ENCODE peak calls at places on chromosomes 7 and 10, in nine cellular contexts. U, H, D, K, T, F, Y, V and Z are unnamed samples.

GRCh38 chr10:7389844-7390243 is 21.0 kb downstream of the SFMBT2 start:
- DNase-seq in U (no peak), H (no peak), D (no peak), K (no peak), T (no peak), F (no peak), Y (no peak), V (no peak), Z (no peak)

GRCh38 chr7:138768251-138768650 is 29.5 kb upstream of the TMEM213 start:
- DNase-seq in U (no peak), H (no peak), D (no peak), K (no peak), T (no peak), F (no peak), Y (no peak), V (no peak), Z (no peak)

GRCh38 chr10:102624751-102625330 is 19.4 kb upstream of the TRIM8 start:
- DNase-seq in U (peak), H (no peak), D (no peak), K (no peak), T (no peak), F (peak), Y (no peak), V (peak), Z (peak)

GRCh38 chr10:475709-476457 is 213.6 kb downstream of the DIP2C start:
- DNase-seq in U (no peak), H (no peak), D (no peak), K (no peak), T (no peak), F (no peak), Y (no peak), V (no peak), Z (no peak)

GRCh38 chr7:117790731-117791130 is 82.5 kb downstream of the CTTNBP2 start:
- DNase-seq in U (no peak), H (no peak), D (no peak), K (no peak), T (no peak), F (no peak), Y (no peak), V (no peak), Z (no peak)

GRCh38 chr7:82319674-82320118 is 123.9 kb downstream of the CACNA2D1 start:
- DNase-seq in U (peak), H (no peak), D (no peak), K (peak), T (peak), F (peak), Y (peak), V (no peak), Z (peak)

GRCh38 chr7:75595766-75596165 is 103.6 kb downstream of the SPDYE5 start:
- DNase-seq in U (no peak), H (no peak), D (no peak), K (no peak), T (no peak), F (no peak), Y (no peak), V (no peak), Z (no peak)

GRCh38 chr7:14850039-14850438 is 52.5 kb downstream of the DGKB start:
- DNase-seq in U (no peak), H (no peak), D (no peak), K (no peak), T (no peak), F (peak), Y (no peak), V (no peak), Z (peak)

GRCh38 chr10:5314866-5315265 is 49.9 kb upstream of the UCN3 start:
- DNase-seq in U (no peak), H (no peak), D (no peak), K (no peak), T (no peak), F (no peak), Y (no peak), V (no peak), Z (no peak)

GRCh38 chr10:488933-489215 is 200.6 kb downstream of the DIP2C start:
- DNase-seq in U (no peak), H (no peak), D (no peak), K (no peak), T (no peak), F (no peak), Y (no peak), V (peak), Z (no peak)

GRCh38 chr10:18397886-18398285 is 253.5 kb downstream of the NSUN6 start:
- DNase-seq in U (no peak), H (no peak), D (no peak), K (no peak), T (no peak), F (no peak), Y (no peak), V (no peak), Z (no peak)

GRCh38 chr10:86265877-86266259 is 100.7 kb downstream of the GRID1 start:
- DNase-seq in U (no peak), H (no peak), D (no peak), K (no peak), T (peak), F (no peak), Y (no peak), V (peak), Z (no peak)

GRCh38 chr7:21960922-21961321 is 15.2 kb upstream of the CDCA7L start:
- DNase-seq in U (no peak), H (no peak), D (no peak), K (no peak), T (no peak), F (peak), Y (peak), V (no peak), Z (peak)

GRCh38 chr7:25894002-25894901 is 257.7 kb upstream of the NFE2L3 start:
- DNase-seq in U (no peak), H (peak), D (peak), K (no peak), T (peak), F (no peak), Y (no peak), V (no peak), Z (no peak)

GRCh38 chr7:84204655-84205054 is 10.1 kb upstream of the SEMA3A start:
- DNase-seq in U (no peak), H (no peak), D (no peak), K (no peak), T (no peak), F (no peak), Y (peak), V (no peak), Z (peak)

GRCh38 chr7:142717453-142717852 is 31.8 kb upstream of the PRSS1 start:
- DNase-seq in U (no peak), H (no peak), D (peak), K (no peak), T (peak), F (no peak), Y (no peak), V (peak), Z (no peak)

GRCh38 chr10:75877877-75878276 is 446.5 kb downstream of the LRMDA start:
- DNase-seq in U (no peak), H (no peak), D (no peak), K (no peak), T (no peak), F (no peak), Y (no peak), V (no peak), Z (no peak)

GRCh38 chr10:69214666-69215131 is 5.4 kb upstream of the HKDC1 start:
- DNase-seq in U (no peak), H (no peak), D (no peak), K (no peak), T (no peak), F (no peak), Y (no peak), V (no peak), Z (no peak)

GRCh38 chr10:20970044-20970443 is 72.9 kb upstream of the NEBL start:
- DNase-seq in U (no peak), H (no peak), D (peak), K (no peak), T (no peak), F (peak), Y (peak), V (no peak), Z (peak)

GRCh38 chr10:48439581-48440041 is 133.1 kb downstream of the MAPK8 start:
- DNase-seq in U (no peak), H (no peak), D (no peak), K (no peak), T (peak), F (peak), Y (peak), V (peak), Z (peak)

GRCh38 chr10:93468532-93469213 is 13.5 kb downstream of the MYOF start:
- DNase-seq in U (no peak), H (no peak), D (no peak), K (no peak), T (no peak), F (peak), Y (peak), V (no peak), Z (peak)

GRCh38 chr10:123561145-123561448 is 105.1 kb upstream of the GPR26 start:
- DNase-seq in U (no peak), H (no peak), D (no peak), K (no peak), T (no peak), F (no peak), Y (no peak), V (no peak), Z (no peak)

GRCh38 chr10:92567952-92568600 is 5.8 kb downstream of the IDE start:
- DNase-seq in U (no peak), H (peak), D (no peak), K (no peak), T (no peak), F (peak), Y (peak), V (no peak), Z (peak)

GRCh38 chr10:77586719-77587423 is 50.7 kb downstream of the KCNMA1 start:
- DNase-seq in U (no peak), H (no peak), D (no peak), K (no peak), T (peak), F (peak), Y (peak), V (peak), Z (peak)
- TF ChIP-seq CTCF in U (no peak), H (no peak), D (no peak), K (no peak), T (no peak), F (no peak), Y (no peak), V (no peak), Z (peak)

DNA sequence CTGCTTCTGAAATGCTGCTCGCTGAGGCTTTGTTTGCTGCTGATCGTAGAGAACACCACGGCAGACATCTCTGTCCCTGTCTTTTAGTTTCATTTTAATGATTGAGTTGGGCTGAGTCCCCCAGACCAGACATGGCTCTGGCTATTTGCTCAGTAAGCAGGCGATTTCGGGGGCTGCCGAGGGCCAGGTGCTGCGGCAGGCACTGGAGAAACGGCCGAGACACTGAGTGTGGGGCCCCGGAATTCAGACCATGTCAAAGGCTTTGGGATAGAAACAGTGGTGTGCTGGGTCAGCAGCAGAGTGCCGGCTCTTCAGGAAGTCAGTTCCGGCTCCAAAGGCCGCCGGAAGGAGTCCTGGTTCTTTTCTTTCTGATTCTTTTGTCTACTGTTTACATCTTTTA is 5.0 kb downstream of the LRRC27 start:
- DNase-seq in U (no peak), H (no peak), D (peak), K (no peak), T (peak), F (no peak), Y (no peak), V (peak), Z (no peak)
- H3K4me3 ChIP-seq in U (peak), H (peak), D (peak), K (peak), T (peak), F (no peak), Y (no peak), V (peak), Z (peak)

GRCh38 chr10:32189400-32190084 is 133.3 kb upstream of the KIF5B start:
- DNase-seq in U (no peak), H (no peak), D (no peak), K (no peak), T (no peak), F (peak), Y (peak), V (no peak), Z (peak)
- TF ChIP-seq CTCF in U (peak), H (no peak), D (no peak), K (no peak), T (no peak), F (peak), Y (peak), V (peak), Z (peak)

GRCh38 chr7:141562036-141562435 is 10.8 kb downstream of the AGK start:
- DNase-seq in U (no peak), H (no peak), D (no peak), K (no peak), T (no peak), F (no peak), Y (no peak), V (no peak), Z (no peak)

GRCh38 chr7:141551773-141552162 is 558 bp downstream of the AGK start:
- DNase-seq in U (no peak), H (no peak), D (peak), K (no peak), T (no peak), F (peak), Y (no peak), V (no peak), Z (no peak)

GRCh38 chr7:141562543-141562942 is 11.3 kb downstream of the AGK start:
- DNase-seq in U (peak), H (no peak), D (no peak), K (no peak), T (no peak), F (no peak), Y (no peak), V (no peak), Z (no peak)

GRCh38 chr7:141558544-141559183 is 7.5 kb downstream of the AGK start:
- DNase-seq in U (no peak), H (peak), D (no peak), K (no peak), T (no peak), F (peak), Y (peak), V (no peak), Z (peak)

GRCh38 chr7:141557360-141557759 is 6.2 kb downstream of the AGK start:
- DNase-seq in U (no peak), H (no peak), D (no peak), K (no peak), T (no peak), F (no peak), Y (no peak), V (no peak), Z (no peak)
- H3K4me3 ChIP-seq in U (no peak), H (no peak), D (no peak), K (no peak), T (no peak), F (no peak), Y (no peak), V (no peak), Z (no peak)

GRCh38 chr10:46787321-46787615 is 124.0 kb upstream of the PTPN20 start:
- DNase-seq in U (no peak), H (no peak), D (peak), K (no peak), T (peak), F (peak), Y (peak), V (no peak), Z (peak)
- TF ChIP-seq CTCF in U (peak), H (no peak), D (no peak), K (no peak), T (no peak), F (no peak), Y (no peak), V (no peak), Z (no peak)

GRCh38 chr10:73915206-73915851 is 4.4 kb downstream of the PLAU start:
- DNase-seq in U (no peak), H (no peak), D (no peak), K (no peak), T (no peak), F (no peak), Y (no peak), V (no peak), Z (no peak)

GRCh38 chr10:73916761-73917470 is 6.0 kb downstream of the PLAU start:
- DNase-seq in U (no peak), H (no peak), D (no peak), K (no peak), T (peak), F (no peak), Y (no peak), V (no peak), Z (no peak)

GRCh38 chr10:73911553-73912004 is 647 bp downstream of the PLAU start:
- DNase-seq in U (no peak), H (no peak), D (no peak), K (no peak), T (no peak), F (no peak), Y (no peak), V (no peak), Z (peak)

GRCh38 chr10:73910764-73911552 is at the start of gene PLAU:
- DNase-seq in U (peak), H (peak), D (peak), K (peak), T (peak), F (no peak), Y (peak), V (peak), Z (no peak)

GRCh38 chr10:73914036-73914435 is 3.1 kb downstream of the PLAU start:
- DNase-seq in U (no peak), H (no peak), D (no peak), K (no peak), T (no peak), F (no peak), Y (no peak), V (no peak), Z (no peak)
- H3K4me3 ChIP-seq in U (no peak), H (no peak), D (no peak), K (no peak), T (no peak), F (no peak), Y (peak), V (no peak), Z (peak)